ENCODE peak calls at places on chromosomes 7 and 10, in ten cellular contexts. B is transverse colon, Z is HFFc6, U is AG09319, W is PC-9, F is AG09309, A is astrocyte of the spinal cord, G is GM23338, E is A549, I is nephron progenitor cell. N is an unnamed sample.

GRCh38 chr7:112063974-112064373 is 142.2 kb downstream of the DOCK4 start:
- DNase-seq in Z (no peak), G (no peak), W (no peak), B (no peak), E (no peak), A (no peak), I (no peak), U (no peak), F (no peak), N (no peak)

GRCh38 chr7:107237451-107237850 is 68.6 kb downstream of the HBP1 start:
- DNase-seq in I (no peak), A (no peak), W (no peak), B (no peak), F (no peak), U (no peak), E (no peak), G (no peak), Z (no peak), N (no peak)

GRCh38 chr10:16519908-16520861 is 1.5 kb downstream of the C1QL3 start:
- DNase-seq in B (no peak), W (no peak), G (peak; percentile 59), A (no peak), E (no peak), F (no peak), U (no peak), Z (no peak), I (peak; percentile 32), N (no peak)

GRCh38 chr7:5695037-5695708 is 86.3 kb downstream of the RNF216 start:
- DNase-seq in B (peak; percentile 53), F (no peak), G (no peak), U (no peak), W (no peak), A (peak; percentile 95), I (no peak), Z (peak; percentile 90), E (no peak), N (no peak)

GRCh38 chr7:106659963-106660861 is 746 bp downstream of the CCDC71L start:
- DNase-seq in Z (peak; percentile 58), G (peak; percentile 92), U (no peak), B (peak; percentile 85), A (peak; percentile 82), W (peak; percentile 54), I (peak; percentile 81), F (no peak), E (peak; percentile 87), N (peak; percentile 89)

GRCh38 chr7:445563-446288 is 73.9 kb downstream of the PDGFA start:
- DNase-seq in B (no peak), G (peak; percentile 42), U (no peak), W (no peak), I (no peak), F (no peak), E (no peak), A (no peak), Z (no peak), N (no peak)

GRCh38 chr7:93856319-93856718 is 34.2 kb downstream of the TFPI2 start:
- DNase-seq in U (no peak), W (no peak), F (no peak), I (no peak), Z (no peak), A (no peak), G (no peak), E (no peak), B (no peak), N (no peak)

GRCh38 chr10:102815790-102816549 is 21.2 kb downstream of the CYP17A1 start:
- DNase-seq in W (no peak), Z (peak; percentile 57), B (peak; percentile 34), E (no peak), I (no peak), U (peak; percentile 64), F (peak; percentile 80), A (peak; percentile 93), G (peak; percentile 48), N (no peak)

GRCh38 chr10:133293810-133294119 is 14.9 kb downstream of the TUBGCP2 start:
- DNase-seq in U (no peak), E (no peak), W (no peak), I (no peak), Z (no peak), B (no peak), G (no peak), A (no peak), F (no peak), N (no peak)

GRCh38 chr10:100728928-100729876 is 16.2 kb upstream of the PAX2 start:
- DNase-seq in W (no peak), A (no peak), U (no peak), F (no peak), Z (peak; percentile 43), E (peak; percentile 93), G (peak; percentile 87), B (no peak), I (peak; percentile 81), N (no peak)

GRCh38 chr10:30186371-30186875 is 127.0 kb upstream of the JCAD start:
- DNase-seq in A (no peak), Z (no peak), G (peak; percentile 11), F (no peak), U (no peak), I (no peak), B (peak; percentile 12), W (peak; percentile 35), E (no peak), N (no peak)

GRCh38 chr7:100157334-100158228 is 942 bp downstream of the TRAPPC14 start:
- DNase-seq in B (peak; percentile 58), G (peak; percentile 37), E (peak; percentile 60), W (peak; percentile 86), Z (peak; percentile 43), F (no peak), A (no peak), U (no peak), I (no peak), N (no peak)

GRCh38 chr7:20201380-20201779 is 15.8 kb downstream of the MACC1 start:
- DNase-seq in W (no peak), G (peak; percentile 75), E (no peak), A (no peak), B (peak; percentile 23), F (no peak), U (no peak), Z (no peak), I (peak; percentile 11), N (no peak)

GRCh38 chr10:26437637-26438461 is at the start of gene APBB1IP:
- DNase-seq in U (peak; percentile 60), W (no peak), A (no peak), E (no peak), B (peak; percentile 72), I (peak; percentile 10), G (peak; percentile 71), Z (peak; percentile 33), F (peak; percentile 53), N (peak; percentile 67)

GRCh38 chr7:129616530-129616929 is 5.0 kb downstream of the NRF1 start:
- DNase-seq in F (no peak), A (no peak), I (no peak), B (no peak), E (no peak), G (no peak), W (peak; percentile 18), Z (no peak), U (no peak), N (no peak)
- TF ChIP-seq CTCF in F (no peak), A (no peak), I (no peak), B (no peak), E (no peak), G (no peak), W (no peak), Z (no peak), U (no peak), N (no peak)

DNA sequence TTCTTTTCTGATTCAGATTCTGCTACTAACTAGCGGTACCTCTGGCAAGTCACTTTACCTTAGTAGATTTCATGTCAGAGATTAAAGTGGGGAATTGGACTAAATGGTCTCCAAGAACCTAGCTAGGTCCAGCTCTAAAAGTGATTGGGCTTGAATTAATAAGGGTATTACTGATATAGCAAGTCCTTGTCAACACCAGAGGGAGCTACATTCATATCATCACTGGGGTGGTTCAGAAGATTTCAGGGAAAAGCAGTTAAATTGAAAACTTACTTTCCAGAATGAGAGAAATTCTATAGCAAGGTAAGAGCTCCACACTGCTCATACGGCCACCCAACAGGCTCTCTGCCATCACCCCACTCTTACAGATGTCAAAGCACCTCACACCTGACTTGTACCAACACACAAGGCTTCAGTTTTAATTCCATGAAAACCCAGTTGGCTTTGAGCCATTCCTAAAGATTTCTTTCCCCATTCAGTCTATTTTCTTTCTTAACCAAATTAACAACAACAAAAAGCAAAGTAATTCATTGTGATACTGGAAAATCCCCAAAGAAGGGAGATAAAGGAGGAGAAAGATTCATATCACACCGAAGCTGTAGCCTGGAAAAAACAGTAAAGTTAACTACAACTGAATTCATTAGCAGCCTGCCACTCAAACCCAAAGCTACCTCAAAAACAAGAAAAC is 38.0 kb upstream of the SPOCK2 start:
- DNase-seq in F (no peak), B (no peak), I (no peak), A (peak; percentile 70), W (no peak), E (peak; percentile 73), G (peak; percentile 70), U (no peak), Z (peak; percentile 57), N (no peak)
- TF ChIP-seq CTCF in F (peak; percentile 55), B (peak; percentile 18), I (no peak), A (peak; percentile 56), W (peak; percentile 71), E (peak; percentile 85), G (peak; percentile 66), U (peak; percentile 50), Z (peak; percentile 82), N (peak; percentile 66)

GRCh38 chr7:149570784-149571183 is 73.2 kb upstream of the ZNF746 start:
- DNase-seq in E (no peak), W (no peak), I (no peak), Z (no peak), A (no peak), F (no peak), U (no peak), B (no peak), G (no peak), N (no peak)

GRCh38 chr7:149573519-149573918 is 75.9 kb upstream of the ZNF746 start:
- DNase-seq in Z (no peak), A (no peak), U (no peak), B (no peak), F (no peak), I (no peak), G (peak; percentile 37), W (no peak), E (no peak), N (no peak)

GRCh38 chr7:149569025-149569725 is 71.6 kb upstream of the ZNF746 start:
- DNase-seq in E (no peak), W (no peak), A (peak; percentile 76), G (peak; percentile 7), B (no peak), I (no peak), F (no peak), U (no peak), Z (peak; percentile 13), N (no peak)

GRCh38 chr7:149568218-149568617 is 70.6 kb upstream of the ZNF746 start:
- DNase-seq in B (no peak), I (no peak), G (no peak), Z (no peak), E (no peak), W (no peak), F (no peak), U (no peak), A (no peak), N (no peak)

GRCh38 chr7:149569726-149570422 is 72.3 kb upstream of the ZNF746 start:
- DNase-seq in I (no peak), W (no peak), Z (no peak), B (no peak), U (no peak), F (no peak), G (no peak), E (no peak), A (no peak), N (no peak)
- TF ChIP-seq CTCF in I (no peak), W (no peak), Z (no peak), B (no peak), U (no peak), F (no peak), G (no peak), E (no peak), A (no peak), N (no peak)

GRCh38 chr7:127582361-127582760 is 3.0 kb downstream of the GCC1 start:
- DNase-seq in G (no peak), U (no peak), I (no peak), Z (no peak), E (no peak), B (peak; percentile 16), F (no peak), A (peak; percentile 74), W (no peak), N (no peak)
- TF ChIP-seq CTCF in G (no peak), U (no peak), I (no peak), Z (no peak), E (no peak), B (no peak), F (no peak), A (no peak), W (no peak), N (no peak)